ENCODE peak calls at places on chromosome 22, in six cellular contexts. L is ascending aorta, C is GM06990, X is pancreas, S is WTC11, U is BJ. N is an unnamed sample.

GRCh38 chr22:46148336-46148735 is 2.0 kb upstream of the PPARA start:
- DNase-seq in S (no peak), X (no peak), L (no peak), C (no peak), U (no peak), N (no peak)

GRCh38 chr22:45468872-45469572 is 33.7 kb upstream of the FBLN1 start:
- DNase-seq in C (no peak), L (no peak), X (no peak), S (no peak), U (peak), N (no peak)

GRCh38 chr22:30611197-30611596 is 4.2 kb downstream of the TCN2 start:
- DNase-seq in S (no peak), U (no peak), X (no peak), L (no peak), C (no peak), N (no peak)

GRCh38 chr22:44665115-44665514 is 36.9 kb upstream of the PRR5 start:
- DNase-seq in X (peak), L (no peak), C (no peak), U (no peak), S (no peak), N (no peak)

GRCh38 chr22:45170001-45170466 is 6.3 kb downstream of the NUP50 start:
- DNase-seq in X (no peak), S (no peak), L (no peak), U (no peak), C (no peak), N (no peak)

GRCh38 chr22:47192106-47192650 is 429.7 kb downstream of the TBC1D22A start:
- DNase-seq in X (no peak), L (peak), U (no peak), C (no peak), S (no peak), N (no peak)

GRCh38 chr22:43582394-43582793 is 170.6 kb downstream of the MPPED1 start:
- DNase-seq in U (no peak), C (no peak), L (no peak), X (no peak), S (no peak), N (no peak)

GRCh38 chr22:24331468-24332440 is 61.1 kb downstream of the SPECC1L start:
- DNase-seq in C (no peak), S (no peak), L (no peak), X (no peak), U (no peak), N (no peak)

GRCh38 chr22:47372111-47372581 is 609.7 kb downstream of the TBC1D22A start:
- DNase-seq in C (no peak), X (no peak), U (no peak), S (no peak), L (peak), N (no peak)

GRCh38 chr22:37636186-37636948 is 3.1 kb upstream of the SH3BP1 start:
- DNase-seq in C (peak), L (no peak), U (no peak), X (no peak), S (no peak), N (no peak)

GRCh38 chr22:45029501-45029900 is 19.7 kb upstream of the PHF21B start:
- DNase-seq in C (no peak), L (no peak), S (no peak), U (no peak), X (no peak), N (no peak)

GRCh38 chr22:45200862-45201511 is 37.3 kb downstream of the NUP50 start:
- DNase-seq in C (no peak), X (no peak), S (no peak), U (no peak), L (no peak), N (peak)

GRCh38 chr22:31122532-31123291 is at the start of gene INPP5J:
- DNase-seq in S (peak), C (no peak), U (no peak), X (peak), L (no peak), N (no peak)

GRCh38 chr22:35313311-35314121 is 13.8 kb downstream of the TOM1 start:
- DNase-seq in C (no peak), L (peak), S (no peak), U (peak), X (no peak), N (no peak)

GRCh38 chr22:46071451-46072029 is 78.8 kb upstream of the PPARA start:
- DNase-seq in S (peak), C (peak), X (peak), U (no peak), L (peak), N (no peak)

GRCh38 chr22:17091851-17092250 is 7.1 kb downstream of the IL17RA start:
- DNase-seq in S (no peak), L (no peak), C (no peak), X (no peak), U (no peak), N (no peak)

GRCh38 chr22:42565956-42566355 is 12.2 kb downstream of the SERHL2 start:
- DNase-seq in L (no peak), U (no peak), S (no peak), X (no peak), C (no peak), N (no peak)

GRCh38 chr22:24088796-24089195 is 77.7 kb downstream of the CABIN1 start:
- DNase-seq in C (no peak), X (no peak), L (peak), U (peak), S (no peak), N (no peak)

DNA sequence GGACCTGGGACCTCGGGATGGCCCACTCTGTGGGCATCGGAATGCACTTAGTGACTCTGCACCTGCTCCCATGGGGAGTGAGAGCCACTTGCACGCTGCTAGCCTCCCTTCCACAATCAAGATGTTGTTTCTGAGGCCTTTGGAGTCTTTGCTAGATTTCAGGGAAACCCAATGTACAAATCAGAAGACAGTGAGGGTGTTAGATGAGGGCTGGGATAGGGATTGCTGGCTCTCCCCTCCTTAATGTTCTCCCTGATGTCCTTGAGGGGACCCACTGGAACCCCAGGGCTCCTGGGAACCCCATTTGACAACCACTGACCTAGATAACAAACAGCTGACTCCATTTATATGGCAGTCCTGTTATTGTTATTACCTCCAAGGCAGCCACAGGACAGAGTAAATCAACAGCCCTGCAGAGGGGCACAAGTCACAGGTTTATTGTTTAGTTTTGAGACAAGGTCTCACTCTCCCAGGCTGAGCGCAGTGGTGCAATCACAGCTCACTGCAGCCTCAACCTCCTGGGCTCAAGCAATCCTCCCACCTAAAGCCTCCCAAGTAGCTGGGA is 31.3 kb upstream of the COMT start:
- DNase-seq in C (no peak), S (no peak), X (no peak), L (no peak), U (no peak), N (no peak)
- TF ChIP-seq CTCF in C (no peak), S (no peak), X (no peak), L (no peak), U (no peak), N (no peak)

GRCh38 chr22:22769434-22770279 is 118.0 kb upstream of the IGLL5 start:
- DNase-seq in U (no peak), S (no peak), L (no peak), C (no peak), X (no peak), N (no peak)

GRCh38 chr22:22768885-22769284 is 118.7 kb upstream of the IGLL5 start:
- DNase-seq in C (no peak), L (no peak), U (no peak), X (no peak), S (no peak), N (no peak)

GRCh38 chr22:22770881-22771280 is 116.7 kb upstream of the IGLL5 start:
- DNase-seq in C (no peak), S (no peak), U (no peak), L (no peak), X (no peak), N (no peak)

GRCh38 chr22:22771696-22772377 is 115.8 kb upstream of the IGLL5 start:
- DNase-seq in S (no peak), C (no peak), X (no peak), U (no peak), L (no peak), N (no peak)

GRCh38 chr22:22770280-22770871 is 117.2 kb upstream of the IGLL5 start:
- DNase-seq in C (no peak), X (no peak), L (no peak), U (no peak), S (peak), N (peak)
- TF ChIP-seq CTCF in C (peak), X (peak), L (no peak), U (peak), S (peak), N (peak)

DNA sequence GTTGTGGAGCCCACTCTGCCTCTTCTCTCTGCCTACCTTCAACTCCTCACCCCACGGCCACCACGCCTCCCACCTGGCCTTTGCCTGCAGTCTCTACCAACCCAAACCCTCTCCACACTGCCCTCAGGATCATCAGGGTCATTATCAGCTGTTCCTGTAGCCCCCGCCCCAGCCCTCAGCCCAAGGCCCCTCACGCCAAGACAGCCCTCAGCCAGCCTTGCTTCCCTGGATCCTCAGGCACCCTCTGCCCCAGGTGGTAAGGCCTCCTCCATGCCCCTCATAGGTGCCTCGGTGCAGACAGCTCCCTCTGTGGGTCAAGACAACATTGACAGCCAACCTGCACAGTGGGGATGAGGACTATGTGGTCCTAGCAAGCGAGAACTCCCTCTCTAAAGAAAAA is 1.7 kb downstream of the SBF1 start:
- DNase-seq in X (no peak), S (no peak), U (no peak), L (no peak), C (no peak), N (no peak)
- TF ChIP-seq CTCF in X (peak), S (no peak), U (peak), L (no peak), C (peak), N (peak)

GRCh38 chr22:25774575-25775026 is 32.6 kb downstream of the MYO18B start:
- DNase-seq in U (no peak), C (no peak), X (no peak), L (no peak), S (peak), N (peak)
- TF ChIP-seq CTCF in U (peak), C (peak), X (peak), L (no peak), S (peak), N (peak)

DNA sequence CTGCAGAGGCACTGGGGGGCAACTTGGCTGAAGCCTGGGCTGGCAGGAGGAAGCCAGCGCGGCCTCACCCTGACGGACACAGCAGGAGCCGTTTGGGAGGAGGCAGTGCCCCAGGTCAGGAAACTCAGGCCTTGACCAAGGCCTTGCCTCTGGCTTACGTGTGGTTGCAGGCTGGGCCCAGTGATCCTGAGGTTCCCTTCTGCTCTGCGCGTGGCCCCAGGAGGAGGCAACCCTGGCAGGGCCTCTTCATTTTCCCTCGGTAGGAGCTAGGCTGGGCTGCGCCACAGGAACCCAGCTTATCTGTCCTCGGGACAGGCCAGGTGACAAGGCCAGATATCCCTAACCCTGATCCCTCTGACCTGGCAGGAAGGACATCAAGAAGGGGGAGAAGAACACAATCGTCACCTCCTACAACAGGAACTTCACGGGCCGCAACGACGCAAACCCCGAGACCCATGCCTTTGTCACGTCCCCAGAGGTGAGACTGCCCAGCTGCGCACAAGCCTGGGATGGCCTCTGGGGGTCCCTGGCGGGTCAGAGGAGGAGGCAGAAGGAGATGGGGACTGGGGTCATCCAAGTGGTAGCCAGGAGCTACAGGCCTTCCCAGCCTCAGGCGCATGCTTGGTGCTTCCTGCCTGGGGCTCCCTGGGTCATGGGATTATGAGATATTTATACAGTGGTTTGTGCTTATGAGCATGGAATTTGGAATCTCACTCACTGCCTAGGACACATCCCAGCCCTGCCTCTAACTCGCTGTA is 20.6 kb downstream of the POLR3H start:
- DNase-seq in U (no peak), C (no peak), L (peak), X (no peak), S (peak), N (no peak)
- TF ChIP-seq CTCF in U (no peak), C (no peak), L (no peak), X (no peak), S (no peak), N (no peak)

GRCh38 chr22:39288135-39288898 is 31.1 kb downstream of the RPL3 start:
- DNase-seq in U (no peak), C (no peak), L (no peak), S (no peak), X (no peak), N (no peak)

GRCh38 chr22:39284983-39285382 is 34.4 kb downstream of the RPL3 start:
- DNase-seq in C (no peak), L (no peak), U (no peak), X (no peak), S (no peak), N (no peak)

GRCh38 chr22:39289445-39290247 is 29.8 kb downstream of the RPL3 start:
- DNase-seq in L (no peak), C (no peak), S (no peak), X (no peak), U (no peak), N (no peak)

GRCh38 chr22:39284142-39284980 is 35.1 kb downstream of the RPL3 start:
- DNase-seq in S (no peak), U (no peak), C (no peak), L (no peak), X (no peak), N (no peak)

GRCh38 chr22:39287076-39287743 is 32.2 kb downstream of the RPL3 start:
- DNase-seq in U (no peak), S (no peak), X (no peak), L (no peak), C (no peak), N (peak)
- TF ChIP-seq CTCF in U (peak), S (no peak), X (no peak), L (no peak), C (peak), N (no peak)

GRCh38 chr22:33666249-33666648 is 254.0 kb downstream of the LARGE1 start:
- DNase-seq in X (no peak), C (no peak), L (no peak), U (no peak), S (no peak), N (no peak)

DNA sequence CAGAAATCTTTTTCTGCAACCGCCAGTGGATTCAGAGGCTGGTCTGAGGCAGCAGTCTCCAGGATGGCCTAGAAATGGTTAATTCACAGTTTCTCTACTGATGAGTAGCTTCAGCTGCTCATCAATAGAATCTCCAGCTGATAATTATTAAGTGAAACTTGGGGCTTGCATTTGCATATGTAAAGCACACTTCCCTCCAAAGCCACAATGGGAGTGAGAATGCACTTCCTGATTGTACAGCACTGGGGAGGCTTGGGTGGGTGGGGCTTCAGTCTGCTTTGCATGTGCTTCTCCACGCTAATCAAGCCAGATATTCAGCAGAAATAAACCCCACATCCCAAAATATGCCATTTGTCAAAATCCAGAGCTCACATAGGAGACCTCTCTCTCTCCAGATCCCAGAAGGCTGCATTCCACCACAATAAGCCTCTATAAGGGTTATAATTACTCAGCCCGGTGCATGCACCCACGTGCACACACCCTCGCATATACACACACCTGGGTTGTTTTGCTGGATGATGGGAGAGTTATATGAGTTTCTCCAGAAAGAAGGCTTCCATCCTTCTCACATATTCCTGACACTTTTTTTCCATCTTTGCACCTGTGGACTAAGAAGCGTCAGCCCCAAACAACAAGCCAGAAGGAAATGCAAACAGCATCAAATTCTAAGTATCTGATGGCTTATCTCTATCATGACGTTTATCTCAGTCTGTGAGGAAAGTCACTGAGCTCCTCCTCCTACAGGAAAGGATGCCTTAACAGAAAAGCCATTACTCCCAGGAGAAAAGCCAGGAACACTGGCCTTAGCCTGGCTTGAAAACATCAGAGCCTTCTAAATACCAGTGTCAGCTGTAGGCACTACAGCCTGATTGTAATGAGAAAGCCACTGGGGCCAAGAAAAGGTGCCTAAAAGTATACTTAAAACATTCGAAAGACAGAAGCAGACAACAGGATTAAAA is 253.3 kb downstream of the LARGE1 start:
- DNase-seq in X (no peak), U (no peak), C (no peak), L (no peak), S (no peak), N (no peak)
- TF ChIP-seq CTCF in X (no peak), U (no peak), C (no peak), L (no peak), S (no peak), N (no peak)